ENCODE peak calls at places on chromosomes 12 and 14, in four cellular contexts. P, N, C and I are unnamed samples.

GRCh38 chr14:95979339-95980042 is 59.7 kb upstream of the C14orf132 start:
- DNase-seq in P (no peak), N (no peak), C (no peak), I (no peak)

GRCh38 chr12:29088611-29089219 is 60.4 kb upstream of the FAR2 start:
- DNase-seq in P (peak), N (peak), C (no peak), I (peak)

GRCh38 chr14:101365329-101366158 is 195.8 kb upstream of the DIO3 start:
- DNase-seq in N (no peak), C (peak), P (no peak), I (no peak)

GRCh38 chr14:65258391-65258790 is 154.1 kb upstream of the FUT8 start:
- DNase-seq in N (peak), P (peak), C (no peak), I (peak)

GRCh38 chr14:36221097-36221496 is 44.6 kb upstream of the PTCSC3 start:
- DNase-seq in N (no peak), P (no peak), C (no peak), I (no peak)

GRCh38 chr14:24264298-24264697 is 1.3 kb upstream of the TGM1 start:
- DNase-seq in C (no peak), P (no peak), N (no peak), I (peak)

GRCh38 chr14:77346495-77346894 is 25.7 kb downstream of the GSTZ1 start:
- DNase-seq in C (no peak), N (no peak), P (no peak), I (no peak)

GRCh38 chr12:93115198-93115601 is 186.1 kb upstream of the EEA1 start:
- DNase-seq in N (no peak), C (no peak), P (peak), I (no peak)

GRCh38 chr14:81323621-81324400 is 76.3 kb downstream of the STON2 start:
- DNase-seq in C (no peak), P (no peak), N (peak), I (peak)

GRCh38 chr12:468671-469389 is 9.1 kb downstream of the B4GALNT3 start:
- DNase-seq in C (no peak), P (peak), N (peak), I (peak)

GRCh38 chr12:51970904-51971646 is 19.6 kb downstream of the ACVR1B start:
- DNase-seq in C (no peak), N (peak), P (peak), I (peak)

GRCh38 chr14:58332514-58332913 is 34.2 kb downstream of the ARID4A start:
- DNase-seq in C (no peak), P (no peak), N (no peak), I (no peak)

GRCh38 chr14:23559010-23559920 is 3.2 kb downstream of the THTPA start:
- DNase-seq in C (peak), N (peak), P (peak), I (peak)

GRCh38 chr12:108400060-108400459 is 60.9 kb upstream of the CMKLR1 start:
- DNase-seq in N (no peak), C (no peak), P (no peak), I (no peak)

GRCh38 chr12:92973614-92974013 is 44.5 kb upstream of the EEA1 start:
- DNase-seq in P (peak), C (no peak), N (peak), I (peak)

GRCh38 chr14:98957211-98958047 is 314.6 kb downstream of the BCL11B start:
- DNase-seq in N (no peak), C (peak), P (peak), I (peak)

GRCh38 chr12:122449317-122449716 is 26.8 kb upstream of the CLIP1 start:
- DNase-seq in C (no peak), N (peak), P (peak), I (peak)

GRCh38 chr14:58829594-58829993 is 191.8 kb downstream of the DACT1 start:
- DNase-seq in N (peak), P (no peak), C (no peak), I (peak)

GRCh38 chr12:49342066-49342913 is 4.4 kb upstream of the DNAJC22 start:
- DNase-seq in P (peak), C (peak), N (peak), I (peak)

GRCh38 chr12:114729731-114730130 is 45.8 kb upstream of the TBX3 start:
- DNase-seq in N (peak), P (peak), C (no peak), I (peak)

GRCh38 chr14:89542768-89543419 is 125.9 kb upstream of the FOXN3 start:
- DNase-seq in C (no peak), N (no peak), P (no peak), I (no peak)

GRCh38 chr14:92513966-92514843 is 624 bp downstream of the RIN3 start:
- DNase-seq in C (peak), P (peak), N (no peak), I (peak)

GRCh38 chr14:45252356-45253069 is 489 bp downstream of the MIS18BP1 start:
- DNase-seq in N (peak), P (peak), C (peak), I (peak)

GRCh38 chr14:50344116-50344775 is 32.1 kb downstream of the DMAC2L start:
- DNase-seq in C (no peak), N (no peak), P (peak), I (peak)

DNA sequence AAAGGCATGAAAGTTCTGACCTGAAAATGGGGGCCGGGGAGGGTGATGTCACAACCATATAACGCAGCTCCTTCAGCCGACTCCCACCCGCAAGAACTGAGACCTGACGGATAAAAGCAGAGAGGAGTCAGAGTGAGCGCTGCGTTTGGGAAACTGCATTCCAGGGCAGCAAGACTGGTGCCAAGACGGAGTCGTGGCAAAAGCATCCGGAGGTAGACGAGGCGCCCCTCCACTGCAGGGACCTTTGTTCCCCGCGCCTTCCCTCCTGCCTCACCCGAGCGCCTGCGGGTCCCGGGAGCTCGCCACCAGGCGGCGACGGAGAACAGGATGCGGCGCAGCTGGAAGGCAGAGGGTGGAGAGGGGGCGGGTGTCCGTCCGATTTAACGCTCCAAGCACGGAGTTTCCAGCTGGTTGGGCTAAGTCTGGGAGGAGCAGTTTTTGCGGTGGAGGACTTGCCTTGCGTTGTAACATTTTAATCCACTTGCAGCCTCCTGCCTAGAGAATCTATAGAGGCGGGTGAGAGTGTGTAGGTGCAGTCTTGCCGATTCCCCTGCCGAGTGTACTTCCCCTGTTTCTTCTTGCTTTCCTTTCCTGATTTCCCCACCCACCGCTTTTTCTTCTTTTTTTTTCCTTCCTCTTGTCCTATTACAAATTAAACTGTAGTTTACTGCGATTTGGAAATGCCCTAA is 1.2 kb upstream of the CPNE8 start:
- DNase-seq in P (peak), N (peak), C (peak), I (peak)
- TF ChIP-seq CTCF in P (peak), N (peak), C (peak), I (peak)

GRCh38 chr12:76879710-76880025 is 849 bp upstream of the CSRP2 start:
- DNase-seq in N (no peak), C (no peak), P (no peak), I (no peak)

GRCh38 chr12:76880156-76881023 is 1.6 kb upstream of the CSRP2 start:
- DNase-seq in C (no peak), P (no peak), N (no peak), I (no peak)

GRCh38 chr12:76876696-76877229 is 2.1 kb downstream of the CSRP2 start:
- DNase-seq in N (no peak), P (no peak), C (no peak), I (peak)

GRCh38 chr12:76878899-76879709 is at the start of gene CSRP2:
- DNase-seq in P (peak), C (peak), N (peak), I (peak)

GRCh38 chr12:76878045-76878898 is 547 bp downstream of the CSRP2 start:
- DNase-seq in P (no peak), C (no peak), N (peak), I (peak)
- TF ChIP-seq CTCF in P (no peak), C (no peak), N (peak), I (peak)

GRCh38 chr14:100278702-100279101 is 27.5 kb downstream of the SLC25A29 start:
- DNase-seq in C (no peak), N (peak), P (peak), I (peak)
- TF ChIP-seq CTCF in C (no peak), N (no peak), P (peak), I (no peak)

GRCh38 chr14:54566152-54566409 is 847 bp upstream of the SAMD4A start:
- DNase-seq in C (no peak), N (no peak), P (no peak), I (no peak)

GRCh38 chr14:54565236-54566151 is 1.4 kb upstream of the SAMD4A start:
- DNase-seq in C (peak), P (peak), N (peak), I (peak)

GRCh38 chr14:54567224-54567633 is 301 bp downstream of the SAMD4A start:
- DNase-seq in N (no peak), P (no peak), C (peak), I (no peak)

GRCh38 chr14:54567634-54568561 is 970 bp downstream of the SAMD4A start:
- DNase-seq in C (peak), P (peak), N (peak), I (peak)

GRCh38 chr14:54566410-54567223 is at the start of gene SAMD4A:
- DNase-seq in C (peak), P (peak), N (peak), I (peak)
- TF ChIP-seq CTCF in C (no peak), P (peak), N (peak), I (peak)

GRCh38 chr12:127963926-127964325 is 303.0 kb upstream of the TMEM132C start:
- DNase-seq in C (no peak), P (no peak), N (no peak), I (no peak)

GRCh38 chr12:127966331-127966730 is 300.6 kb upstream of the TMEM132C start:
- DNase-seq in C (no peak), P (no peak), N (no peak), I (no peak)

GRCh38 chr12:127964717-127965116 is 302.3 kb upstream of the TMEM132C start:
- DNase-seq in C (no peak), N (peak), P (no peak), I (no peak)
- TF ChIP-seq CTCF in C (no peak), N (peak), P (no peak), I (no peak)